ENCODE peak calls at places on chromosomes 3 and 15, in eight cellular contexts. P, K, Y, C, R, V, F and I are unnamed samples.

GRCh38 chr3:195868866-195869412 is 39.4 kb downstream of the TNK2 start:
- DNase-seq in C (no peak), K (no peak), R (no peak), V (no peak), Y (no peak), P (no peak), F (no peak), I (no peak)

GRCh38 chr3:170467560-170467959 is 48.9 kb downstream of the CLDN11 start:
- DNase-seq in R (no peak), F (no peak), C (peak; percentile 84), Y (no peak), K (no peak), V (no peak), P (peak; percentile 70), I (no peak)

GRCh38 chr15:83064859-83065258 is 2.2 kb downstream of the BTBD1 start:
- DNase-seq in R (no peak), Y (no peak), K (no peak), C (no peak), F (no peak), V (peak; percentile 71), P (no peak), I (no peak)

GRCh38 chr3:94098487-94098886 is 35.6 kb downstream of the NSUN3 start:
- DNase-seq in R (no peak), K (no peak), Y (no peak), F (no peak), P (no peak), C (no peak), V (peak; percentile 48), I (no peak)

GRCh38 chr3:4350789-4351163 is 47.6 kb downstream of the SETMAR start:
- DNase-seq in F (no peak), Y (peak; percentile 21), K (peak; percentile 50), C (peak; percentile 13), V (peak; percentile 83), P (no peak), R (peak; percentile 44), I (peak; percentile 4)

GRCh38 chr3:94573337-94573736 is 510.5 kb downstream of the NSUN3 start:
- DNase-seq in Y (no peak), R (no peak), C (no peak), V (no peak), P (no peak), K (no peak), F (no peak), I (no peak)

GRCh38 chr15:98906712-98907083 is 100.9 kb downstream of the PGPEP1L start:
- DNase-seq in K (no peak), P (no peak), V (no peak), F (no peak), Y (no peak), C (no peak), R (peak; percentile 38), I (no peak)

GRCh38 chr15:59764775-59765174 is 75.7 kb upstream of the BNIP2 start:
- DNase-seq in R (no peak), K (no peak), Y (no peak), V (no peak), P (no peak), F (no peak), C (no peak), I (no peak)

GRCh38 chr3:43621406-43621973 is 321 bp downstream of the ANO10 start:
- DNase-seq in V (no peak), P (no peak), R (no peak), Y (peak; percentile 3), K (peak; percentile 64), F (no peak), C (no peak), I (no peak)

GRCh38 chr3:58084788-58085543 is 76.7 kb downstream of the FLNB start:
- DNase-seq in Y (no peak), K (no peak), P (no peak), C (no peak), F (no peak), V (no peak), R (no peak), I (no peak)

GRCh38 chr3:128001576-128001975 is 50.7 kb upstream of the SEC61A1 start:
- DNase-seq in V (no peak), Y (no peak), P (no peak), K (no peak), F (no peak), C (no peak), R (no peak), I (no peak)

GRCh38 chr3:131053021-131053420 is 26.3 kb downstream of the NEK11 start:
- DNase-seq in P (no peak), F (no peak), R (no peak), Y (no peak), C (no peak), V (peak; percentile 34), K (no peak), I (peak; percentile 22)

GRCh38 chr3:114562557-114562956 is 268.7 kb downstream of the TIGIT start:
- DNase-seq in P (no peak), V (no peak), R (no peak), Y (no peak), F (no peak), C (no peak), K (no peak), I (no peak)

GRCh38 chr15:63609448-63609847 is 12.3 kb downstream of the FBXL22 start:
- DNase-seq in K (no peak), P (no peak), R (no peak), F (no peak), Y (no peak), V (no peak), C (no peak), I (no peak)

GRCh38 chr3:45799586-45799985 is 3.2 kb upstream of the SLC6A20 start:
- DNase-seq in R (no peak), K (no peak), V (no peak), C (no peak), P (no peak), F (no peak), Y (no peak), I (no peak)

GRCh38 chr3:87052499-87053260 is 61.7 kb upstream of the VGLL3 start:
- DNase-seq in P (no peak), F (no peak), V (no peak), R (no peak), C (no peak), Y (no peak), K (no peak), I (no peak)

GRCh38 chr15:55775316-55775715 is 32.4 kb upstream of the PRTG start:
- DNase-seq in P (no peak), V (no peak), C (peak; percentile 8), K (no peak), Y (no peak), R (peak; percentile 45), F (no peak), I (no peak)